ENCODE peak calls at places on chromosomes 2 and 18, in six cellular contexts. A is cardiac muscle cell, D is left lung, U is fibroblast of lung, G is body of pancreas, H is ovary. W is an unnamed sample. For H3K27me3, the result is how much of the 10 kb centered on the place peaks cover.

GRCh38 chr2:165287083-165287778 is 48.0 kb downstream of the SCN2A start:
- DNase-seq in A (no peak), D (no peak), U (no peak), G (no peak), H (no peak), W (no peak)

GRCh38 chr2:24359701-24360049 is 661 bp downstream of the ITSN2 start:
- DNase-seq in A (no peak), D (no peak), U (no peak), G (peak), H (peak), W (peak)

GRCh38 chr2:126482582-126483464 is 173.1 kb upstream of the GYPC start:
- DNase-seq in A (peak), D (no peak), U (no peak), G (peak), H (no peak), W (peak)

GRCh38 chr2:114769991-114770390 is 327.6 kb downstream of the DPP10 start:
- DNase-seq in A (no peak), D (no peak), U (no peak), G (no peak), H (no peak), W (no peak)

GRCh38 chr2:133346654-133347053 is 221.6 kb downstream of the NCKAP5 start:
- DNase-seq in A (no peak), D (no peak), U (peak), G (no peak), H (no peak), W (no peak)

GRCh38 chr2:65220432-65221131 is 7.0 kb upstream of the ACTR2 start:
- DNase-seq in A (no peak), D (no peak), U (peak), G (no peak), H (no peak), W (no peak)

GRCh38 chr2:88880441-88880953 is 189.0 kb downstream of the RPIA start:
- DNase-seq in A (peak), D (no peak), U (peak), G (peak), H (no peak), W (peak)

GRCh38 chr2:15700610-15701325 is 109.1 kb downstream of the DDX1 start:
- DNase-seq in A (no peak), D (no peak), U (no peak), G (no peak), H (no peak), W (no peak)

GRCh38 chr2:217248312-217248935 is 388.6 kb upstream of the TNP1 start:
- DNase-seq in A (peak), D (peak), U (peak), G (peak), H (peak), W (no peak)

DNA sequence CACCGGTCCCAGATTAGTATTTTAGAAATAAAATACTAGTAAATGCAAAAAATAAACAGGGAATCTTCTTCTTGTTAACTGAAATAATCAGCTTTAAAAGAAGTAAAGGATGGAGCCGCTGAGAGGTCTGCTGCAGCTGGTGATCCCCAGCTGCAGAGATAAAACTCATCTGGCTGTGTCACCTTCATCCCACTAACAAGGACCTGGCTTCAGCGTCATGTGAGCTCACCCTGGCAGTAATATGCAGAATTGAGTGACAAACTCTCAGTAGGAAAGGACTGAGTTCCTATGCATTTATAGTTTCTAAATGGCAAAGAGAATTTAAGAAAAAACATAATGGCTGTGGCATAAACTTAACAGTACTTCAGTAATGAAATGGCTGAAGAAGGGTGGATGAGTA is 27.3 kb downstream of the VPS4B start:
- DNase-seq in A (no peak), D (no peak), U (no peak), G (no peak), H (no peak), W (no peak)
- H3K27me3 ChIP-seq in A (under half), D (under half), U (under half), G (under half), H (under half), W (under half)

GRCh38 chr2:222052934-222053367 is 245.8 kb downstream of the PAX3 start:
- DNase-seq in A (no peak), D (no peak), U (no peak), G (no peak), H (no peak), W (peak)
- TF ChIP-seq CTCF in A (peak), D (no peak), U (peak), G (no peak), H (no peak), W (peak)

DNA sequence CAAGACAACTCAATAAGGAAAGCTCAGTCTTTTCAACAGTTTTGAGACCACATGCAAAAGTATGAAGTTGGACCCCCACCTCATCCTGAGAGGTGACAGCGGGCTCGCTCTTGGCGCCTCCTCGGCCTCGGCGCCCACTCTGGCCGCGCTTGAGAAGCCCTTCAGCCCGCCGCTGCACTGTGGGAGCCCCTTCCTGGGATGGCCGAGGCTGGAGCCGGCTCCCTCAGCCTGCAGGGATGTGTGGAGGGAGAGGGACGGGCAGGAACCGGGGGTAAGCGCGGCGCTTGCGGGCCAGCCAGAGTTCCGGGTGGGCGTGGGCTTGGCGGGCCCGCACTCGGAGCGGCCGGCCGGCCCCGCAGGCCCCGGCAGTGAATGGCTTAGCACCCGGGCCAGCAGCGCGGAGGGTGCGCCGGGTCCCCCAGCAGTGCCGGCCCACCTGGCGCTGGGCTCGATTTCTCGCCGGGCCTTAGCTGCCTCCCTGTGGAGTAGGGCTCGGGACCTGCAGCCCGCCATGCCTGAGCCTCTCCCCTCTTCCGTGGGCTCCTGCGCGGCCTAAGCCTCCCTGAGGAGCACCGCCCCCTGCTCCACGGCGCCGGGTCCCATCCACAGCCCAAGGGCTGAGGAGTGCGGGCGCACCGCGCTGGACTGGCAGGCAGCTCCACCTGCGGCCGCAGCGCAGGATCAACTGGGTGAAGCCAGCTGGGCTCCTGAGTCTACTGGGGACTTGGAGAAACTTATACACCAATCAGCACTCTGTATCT is 18.0 kb upstream of the ACVR2A start:
- DNase-seq in A (no peak), D (peak), U (no peak), G (no peak), H (no peak), W (no peak)
- H3K4me3 ChIP-seq in A (no peak), D (no peak), U (no peak), G (no peak), H (no peak), W (no peak)

DNA sequence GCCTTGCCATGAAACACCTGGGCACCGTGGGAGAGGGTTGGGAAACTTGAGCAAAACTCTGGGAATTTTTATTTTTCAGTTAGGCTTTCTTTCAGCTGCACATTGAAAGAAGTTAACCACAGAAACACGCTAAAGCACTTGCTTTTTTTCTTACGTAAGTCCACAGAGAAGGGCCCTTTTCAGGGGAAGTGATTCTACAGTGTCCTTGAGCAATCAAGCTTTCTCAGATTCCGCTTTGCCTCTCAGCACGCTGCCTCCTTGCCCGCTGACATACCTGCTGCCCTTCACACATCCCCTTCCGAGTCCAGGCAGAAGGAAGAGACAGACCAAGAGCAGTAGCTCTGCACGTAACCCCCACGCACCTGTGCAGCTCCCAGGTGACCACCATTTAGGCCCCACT is 135.5 kb upstream of the MYT1L start:
- DNase-seq in A (no peak), D (no peak), U (no peak), G (no peak), H (no peak), W (no peak)
- H3K27me3 ChIP-seq in A (under half), D (under half), U (under half), G (under half), H (under half), W (under half)

DNA sequence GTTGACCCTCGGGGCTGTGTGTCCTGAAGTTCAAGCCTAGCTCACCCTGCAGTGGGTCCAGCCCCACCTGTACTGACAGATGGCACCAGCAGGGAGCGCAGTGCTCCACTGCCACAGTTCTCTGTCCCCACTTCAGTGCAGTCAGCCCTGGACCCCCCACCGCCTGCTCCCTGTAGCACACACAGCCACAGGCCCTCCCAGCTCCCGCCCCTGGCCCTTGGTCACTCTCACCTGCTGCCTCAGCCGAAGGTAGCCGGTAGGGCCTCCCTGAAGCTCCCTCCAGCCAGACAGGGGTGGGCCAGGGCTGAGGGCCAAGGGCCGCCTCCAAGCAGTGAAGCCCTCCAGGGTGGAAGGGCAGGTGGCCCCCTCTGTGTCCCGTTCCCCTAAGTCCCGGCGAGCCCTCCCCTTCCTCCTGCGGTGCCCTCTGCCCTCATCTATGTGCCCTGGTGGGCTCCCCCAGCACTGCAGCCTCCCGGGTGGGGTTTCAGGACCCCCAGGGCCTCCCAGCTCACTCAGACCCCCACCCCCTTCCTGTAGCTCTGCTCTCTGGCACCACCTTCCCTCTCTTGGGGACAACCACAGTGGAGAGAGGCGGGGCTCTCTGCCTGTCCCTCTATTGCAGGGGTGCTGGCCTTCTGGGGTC is 10.8 kb upstream of the ALPP start:
- DNase-seq in A (no peak), D (peak), U (no peak), G (no peak), H (no peak), W (peak)
- TF ChIP-seq CTCF in A (peak), D (no peak), U (no peak), G (no peak), H (no peak), W (peak)

DNA sequence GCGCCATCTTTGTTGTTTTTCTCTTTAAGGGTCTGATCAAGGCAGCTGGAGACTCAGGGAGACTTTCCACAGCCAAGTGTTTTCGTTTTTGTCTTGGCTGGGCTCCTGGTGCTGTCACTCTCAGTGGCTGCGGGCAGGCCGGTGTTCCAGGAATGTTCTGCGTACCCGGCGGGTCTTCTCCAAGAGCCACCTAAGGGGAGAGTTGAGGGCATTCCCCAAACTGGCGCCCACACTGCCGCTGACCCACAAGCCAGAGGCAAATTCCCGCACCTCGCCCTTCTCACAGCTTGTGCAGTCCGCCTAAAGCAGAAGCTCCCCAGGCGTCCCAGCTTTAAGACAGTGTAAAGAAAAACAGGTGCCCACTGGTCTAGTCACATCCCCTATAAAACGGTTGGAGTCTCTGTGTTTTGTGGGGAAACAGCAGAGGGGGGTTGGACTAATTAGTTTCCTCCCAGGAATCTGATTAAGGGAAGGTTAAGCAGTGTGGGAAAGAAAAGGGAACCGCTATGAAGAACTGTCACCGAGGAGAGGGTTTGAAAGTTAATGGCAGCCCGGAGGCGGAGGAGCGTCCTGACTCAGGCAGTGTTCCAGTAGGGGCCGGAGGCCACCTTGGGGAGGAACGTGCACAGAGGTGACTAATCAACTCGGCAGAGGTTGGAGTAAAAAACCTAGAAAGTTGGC is 224.5 kb downstream of the SLC4A3 start:
- DNase-seq in A (peak), D (peak), U (peak), G (peak), H (peak), W (no peak)
- H3K4me3 ChIP-seq in A (no peak), D (no peak), U (no peak), G (no peak), H (peak), W (no peak)

GRCh38 chr18:48395646-48396045 is 13.5 kb downstream of the ZBTB7C start:
- DNase-seq in A (no peak), D (no peak), U (no peak), G (no peak), H (no peak), W (no peak)
- H3K27me3 ChIP-seq in A (under half), D (under half), U (under half), G (under half), H (under half), W (under half)

DNA sequence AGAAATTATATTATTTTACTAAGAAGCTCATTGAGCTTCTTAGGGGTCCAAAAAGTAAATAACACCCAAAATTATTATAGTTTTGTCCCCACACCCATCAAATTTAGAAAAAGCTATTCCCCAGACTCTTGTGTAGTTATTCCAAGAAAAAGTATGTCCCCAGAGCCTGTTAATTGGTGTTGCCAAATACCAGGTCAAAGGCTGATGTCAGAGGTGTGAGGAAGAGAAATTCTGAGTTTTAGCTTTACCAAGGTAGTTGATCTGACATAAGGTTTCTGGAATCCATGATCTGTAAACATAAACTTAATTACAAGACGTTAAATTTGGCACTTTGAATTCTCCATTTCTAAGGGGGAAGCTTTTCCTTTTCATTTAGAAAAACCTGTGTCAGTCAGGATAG is 29.3 kb upstream of the PSME4 start:
- DNase-seq in A (no peak), D (no peak), U (no peak), G (no peak), H (no peak), W (no peak)
- TF ChIP-seq CTCF in A (no peak), D (no peak), U (no peak), G (no peak), H (no peak), W (no peak)